ENCODE peak calls at places on chromosomes 6 and 20, in eight cellular contexts. C, R, J, T, B, U, V and P are unnamed samples.

GRCh38 chr6:81166770-81167169 is 585.7 kb downstream of the TENT5A start:
- DNase-seq in C (no peak), R (no peak), J (no peak), T (no peak), B (no peak), U (no peak), V (no peak), P (no peak)

GRCh38 chr6:126228001-126228791 is 111.7 kb upstream of the CENPW start:
- DNase-seq in C (no peak), R (no peak), J (no peak), T (no peak), B (no peak), U (no peak), V (no peak), P (no peak)

GRCh38 chr6:56671160-56671559 is 28.5 kb upstream of the DST start:
- DNase-seq in C (no peak), R (no peak), J (no peak), T (no peak), B (no peak), U (no peak), V (no peak), P (no peak)

GRCh38 chr6:76681781-76682180 is 609.3 kb upstream of the IMPG1 start:
- DNase-seq in C (no peak), R (no peak), J (no peak), T (no peak), B (no peak), U (no peak), V (no peak), P (no peak)

GRCh38 chr6:27865952-27866369 is 46.2 kb downstream of the OR2B2 start:
- DNase-seq in C (no peak), R (peak; percentile 45), J (no peak), T (no peak), B (peak; percentile 75), U (no peak), V (peak; percentile 24), P (no peak)

GRCh38 chr6:30206799-30207618 is 6.2 kb downstream of the TRIM26 start:
- DNase-seq in C (no peak), R (peak; percentile 45), J (no peak), T (no peak), B (no peak), U (no peak), V (no peak), P (no peak)

GRCh38 chr6:15495375-15495901 is 167.4 kb downstream of the DTNBP1 start:
- DNase-seq in C (no peak), R (no peak), J (no peak), T (no peak), B (no peak), U (peak; percentile 79), V (no peak), P (no peak)

GRCh38 chr6:130406935-130407532 is 41.2 kb downstream of the TMEM200A start:
- DNase-seq in C (no peak), R (no peak), J (no peak), T (no peak), B (no peak), U (no peak), V (no peak), P (no peak)

GRCh38 chr6:46815130-46815529 is 21.9 kb downstream of the MEP1A start:
- DNase-seq in C (no peak), R (peak; percentile 91), J (no peak), T (no peak), B (no peak), U (no peak), V (no peak), P (no peak)

GRCh38 chr20:49345538-49345937 is 67.7 kb upstream of the ZNFX1 start:
- DNase-seq in C (no peak), R (peak; percentile 42), J (no peak), T (no peak), B (no peak), U (peak; percentile 74), V (no peak), P (peak; percentile 28)

GRCh38 chr6:101393291-101394251 is at the start of gene GRIK2:
- DNase-seq in C (peak; percentile 57), R (peak; percentile 46), J (peak; percentile 52), T (no peak), B (no peak), U (no peak), V (no peak), P (no peak)

GRCh38 chr6:119449253-119450156 is 99.9 kb upstream of the MAN1A1 start:
- DNase-seq in C (no peak), R (no peak), J (no peak), T (no peak), B (no peak), U (no peak), V (no peak), P (no peak)

GRCh38 chr6:43125119-43125518 is 46.0 kb upstream of the SRF start:
- DNase-seq in C (no peak), R (no peak), J (no peak), T (no peak), B (no peak), U (no peak), V (no peak), P (no peak)

GRCh38 chr6:24990227-24990843 is 54.6 kb upstream of the RIPOR2 start:
- DNase-seq in C (no peak), R (no peak), J (no peak), T (no peak), B (peak; percentile 38), U (no peak), V (no peak), P (no peak)

GRCh38 chr6:31620586-31621319 is at the start of gene PRRC2A:
- DNase-seq in C (peak; percentile 91), R (no peak), J (peak; percentile 98), T (peak; percentile 94), B (peak; percentile 85), U (no peak), V (peak; percentile 81), P (peak; percentile 97)

GRCh38 chr6:169970306-169970988 is 219.0 kb downstream of the ERMARD start:
- DNase-seq in C (no peak), R (no peak), J (no peak), T (no peak), B (no peak), U (no peak), V (no peak), P (no peak)

GRCh38 chr6:155443168-155443567 is 12.5 kb downstream of the NOX3 start:
- DNase-seq in C (no peak), R (no peak), J (no peak), T (no peak), B (no peak), U (no peak), V (no peak), P (no peak)

GRCh38 chr6:113558966-113559365 is 298.2 kb upstream of the MARCKS start:
- DNase-seq in C (no peak), R (peak; percentile 21), J (no peak), T (no peak), B (no peak), U (no peak), V (no peak), P (peak; percentile 22)

GRCh38 chr6:68159433-68159832 is 475.6 kb upstream of the ADGRB3 start:
- DNase-seq in C (no peak), R (no peak), J (peak; percentile 4), T (no peak), B (no peak), U (no peak), V (no peak), P (no peak)

GRCh38 chr6:107820571-107821261 is 3.4 kb downstream of the SCML4 start:
- DNase-seq in C (no peak), R (peak; percentile 24), J (no peak), T (peak; percentile 54), B (peak; percentile 58), U (no peak), V (peak; percentile 47), P (no peak)

GRCh38 chr6:13678255-13678983 is 33.2 kb downstream of the RANBP9 start:
- DNase-seq in C (no peak), R (no peak), J (no peak), T (no peak), B (no peak), U (no peak), V (no peak), P (no peak)

GRCh38 chr6:170437719-170438401 is 115.2 kb downstream of the PSMB1 start:
- DNase-seq in C (no peak), R (peak; percentile 53), J (no peak), T (no peak), B (no peak), U (no peak), V (no peak), P (no peak)

GRCh38 chr20:25579081-25579770 is 6.1 kb downstream of the NINL start:
- DNase-seq in C (no peak), R (no peak), J (no peak), T (no peak), B (no peak), U (no peak), V (no peak), P (no peak)

GRCh38 chr20:46784450-46785127 is 75.1 kb downstream of the SLC2A10 start:
- DNase-seq in C (no peak), R (no peak), J (no peak), T (no peak), B (no peak), U (no peak), V (no peak), P (peak; percentile 20)

GRCh38 chr20:2022163-2022562 is 28.3 kb upstream of the PDYN start:
- DNase-seq in C (no peak), R (peak; percentile 83), J (no peak), T (no peak), B (no peak), U (no peak), V (no peak), P (no peak)

GRCh38 chr6:52846002-52846401 is 5.4 kb upstream of the GSTA5 start:
- DNase-seq in C (no peak), R (no peak), J (no peak), T (no peak), B (no peak), U (no peak), V (no peak), P (no peak)
- TF ChIP-seq CTCF in C (no peak), R (no peak), J (no peak), T (no peak), B (no peak), U (no peak), V (no peak), P (no peak)

DNA sequence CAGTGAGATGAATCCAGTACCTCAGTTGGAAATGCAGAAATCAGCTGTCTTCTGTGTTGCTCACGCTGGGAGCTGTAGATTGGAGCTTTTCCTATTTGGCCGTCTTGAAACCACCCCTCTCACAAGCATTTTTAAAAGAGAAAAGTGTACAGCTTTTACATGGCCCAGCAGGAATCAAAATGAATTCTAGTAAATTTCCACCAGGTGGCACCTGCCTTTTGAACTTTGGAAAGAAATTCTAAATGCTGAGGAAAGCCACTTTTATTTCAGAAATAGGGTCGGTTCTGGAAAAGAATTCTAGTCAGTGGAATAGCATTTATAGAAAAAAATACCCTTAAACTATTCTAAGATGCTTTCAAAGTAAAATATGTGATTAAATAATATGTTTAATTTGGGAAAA is 647.8 kb downstream of the CD109 start:
- DNase-seq in C (no peak), R (no peak), J (no peak), T (no peak), B (no peak), U (no peak), V (no peak), P (no peak)
- TF ChIP-seq CTCF in C (peak; percentile 41), R (peak; percentile 53), J (no peak), T (no peak), B (no peak), U (no peak), V (no peak), P (peak; percentile 24)

GRCh38 chr6:158505194-158505593 is 54.7 kb upstream of the TMEM181 start:
- DNase-seq in C (no peak), R (no peak), J (no peak), T (no peak), B (no peak), U (no peak), V (no peak), P (no peak)
- TF ChIP-seq CTCF in C (no peak), R (no peak), J (no peak), T (no peak), B (no peak), U (no peak), V (no peak), P (no peak)

GRCh38 chr20:64131406-64131805 is 24.0 kb upstream of the NPBWR2 start:
- DNase-seq in C (no peak), R (peak; percentile 11), J (no peak), T (no peak), B (peak; percentile 23), U (no peak), V (no peak), P (no peak)
- TF ChIP-seq CTCF in C (peak; percentile 12), R (peak; percentile 48), J (no peak), T (no peak), B (no peak), U (no peak), V (no peak), P (no peak)